ENCODE peak calls at places on chromosomes 11 and 22, in five cellular contexts. G is adipocyte; Z is right lobe of liver; V is T-helper 17 cell; K is CD8-positive, alpha-beta T cell. I is an unnamed sample.

GRCh38 chr11:122656631-122657101 is 1.1 kb downstream of the UBASH3B start:
- DNase-seq in G (peak; percentile 63), Z (peak; percentile 42), V (peak; percentile 11), K (peak; percentile 39), I (peak; percentile 32)

GRCh38 chr11:44989831-44990566 is 39.3 kb upstream of the TP53I11 start:
- DNase-seq in G (no peak), Z (no peak), V (no peak), K (no peak), I (no peak)

GRCh38 chr11:129354688-129355087 is 21.0 kb upstream of the BARX2 start:
- DNase-seq in G (no peak), Z (no peak), V (no peak), K (no peak), I (no peak)

GRCh38 chr11:37141707-37142106 is 543.7 kb upstream of the RAG2 start:
- DNase-seq in G (no peak), Z (no peak), V (no peak), K (no peak), I (no peak)

GRCh38 chr11:47571895-47572294 is 6.5 kb downstream of the PTPMT1 start:
- DNase-seq in G (peak; percentile 53), Z (no peak), V (no peak), K (no peak), I (no peak)

GRCh38 chr11:130103296-130103814 is 33.7 kb downstream of the APLP2 start:
- DNase-seq in G (peak; percentile 78), Z (no peak), V (no peak), K (no peak), I (no peak)

GRCh38 chr11:11977206-11977938 is 31.1 kb downstream of the DKK3 start:
- DNase-seq in G (peak; percentile 87), Z (peak; percentile 45), V (no peak), K (no peak), I (no peak)

GRCh38 chr11:56905442-56905841 is 83.3 kb upstream of the OR5AK2 start:
- DNase-seq in G (no peak), Z (no peak), V (no peak), K (no peak), I (no peak)

GRCh38 chr22:37229805-37230672 is 14.0 kb downstream of the RAC2 start:
- DNase-seq in G (peak; percentile 44), Z (peak; percentile 59), V (peak; percentile 85), K (peak; percentile 89), I (peak; percentile 97)

GRCh38 chr11:102398297-102398696 is 51.3 kb downstream of the BIRC2 start:
- DNase-seq in G (no peak), Z (no peak), V (no peak), K (no peak), I (no peak)

GRCh38 chr11:75347781-75348613 is 3.5 kb downstream of the ARRB1 start:
- DNase-seq in G (peak; percentile 86), Z (no peak), V (no peak), K (no peak), I (peak; percentile 49)

GRCh38 chr22:42324991-42325710 is 54.7 kb upstream of the TCF20 start:
- DNase-seq in G (no peak), Z (no peak), V (no peak), K (peak; percentile 18), I (no peak)

GRCh38 chr11:77111277-77111676 is 8.6 kb downstream of the OMP start:
- DNase-seq in G (no peak), Z (no peak), V (no peak), K (no peak), I (peak; percentile 74)

GRCh38 chr22:42433754-42434153 is 1.6 kb upstream of the NFAM1 start:
- DNase-seq in G (no peak), Z (no peak), V (no peak), K (no peak), I (no peak)

GRCh38 chr11:6625156-6625831 is 6.1 kb upstream of the TPP1 start:
- DNase-seq in G (no peak), Z (no peak), V (no peak), K (no peak), I (no peak)

GRCh38 chr11:96275807-96276594 is 67.0 kb downstream of the MAML2 start:
- DNase-seq in G (peak; percentile 51), Z (no peak), V (no peak), K (no peak), I (no peak)

GRCh38 chr22:40001104-40001503 is 6.3 kb downstream of the FAM83F start:
- DNase-seq in G (no peak), Z (no peak), V (no peak), K (no peak), I (no peak)

GRCh38 chr11:86511086-86511551 is 136.4 kb downstream of the CCDC81 start:
- DNase-seq in G (peak; percentile 70), Z (no peak), V (no peak), K (no peak), I (no peak)

GRCh38 chr11:102653744-102654291 is 28.7 kb upstream of the MMP20 start:
- DNase-seq in G (no peak), Z (no peak), V (no peak), K (no peak), I (no peak)

GRCh38 chr22:30891443-30891755 is 77.2 kb downstream of the MORC2 start:
- DNase-seq in G (no peak), Z (no peak), V (no peak), K (no peak), I (no peak)

GRCh38 chr22:43860126-43860525 is 2.2 kb downstream of the SULT4A1 start:
- DNase-seq in G (no peak), Z (no peak), V (no peak), K (no peak), I (peak; percentile 26)

GRCh38 chr22:29716814-29717213 is 3.0 kb upstream of the CABP7 start:
- DNase-seq in G (peak; percentile 85), Z (peak; percentile 57), V (no peak), K (no peak), I (no peak)

GRCh38 chr22:36351921-36352774 is 35.6 kb downstream of the MYH9 start:
- DNase-seq in G (no peak), Z (peak; percentile 72), V (no peak), K (no peak), I (no peak)

GRCh38 chr22:37443977-37444376 is 16.7 kb upstream of the ELFN2 start:
- DNase-seq in G (no peak), Z (no peak), V (no peak), K (no peak), I (no peak)

GRCh38 chr11:14237333-14237988 is 121.5 kb downstream of the RRAS2 start:
- DNase-seq in G (no peak), Z (no peak), V (no peak), K (no peak), I (peak; percentile 66)

GRCh38 chr11:68931911-68932310 is 28.2 kb downstream of the IGHMBP2 start:
- DNase-seq in G (no peak), Z (no peak), V (no peak), K (no peak), I (no peak)

GRCh38 chr11:73172992-73173656 is 31.0 kb upstream of the FCHSD2 start:
- DNase-seq in G (no peak), Z (no peak), V (no peak), K (no peak), I (no peak)

GRCh38 chr11:33735426-33736147 is 636 bp downstream of the CD59 start:
- DNase-seq in G (peak; percentile 64), Z (peak; percentile 41), V (peak; percentile 25), K (peak; percentile 34), I (peak; percentile 47)

GRCh38 chr11:44104472-44105294 is 9.2 kb downstream of the EXT2 start:
- DNase-seq in G (peak; percentile 61), Z (no peak), V (no peak), K (no peak), I (no peak)

GRCh38 chr22:35914665-35915476 is 113.8 kb downstream of the RBFOX2 start:
- DNase-seq in G (peak; percentile 96), Z (no peak), V (no peak), K (no peak), I (no peak)

GRCh38 chr22:45446216-45446615 is 32.7 kb downstream of the RIBC2 start:
- DNase-seq in G (no peak), Z (no peak), V (no peak), K (no peak), I (no peak)

GRCh38 chr11:134584706-134585445 is 172.8 kb upstream of the B3GAT1 start:
- DNase-seq in G (no peak), Z (no peak), V (no peak), K (no peak), I (no peak)
- H3K9me3 ChIP-seq in G (no peaks in the 10 kb centered on the region), Z (no peaks in the 10 kb centered on the region), V (no peaks in the 10 kb centered on the region), K (no peaks in the 10 kb centered on the region), I (no peaks in the 10 kb centered on the region)

DNA sequence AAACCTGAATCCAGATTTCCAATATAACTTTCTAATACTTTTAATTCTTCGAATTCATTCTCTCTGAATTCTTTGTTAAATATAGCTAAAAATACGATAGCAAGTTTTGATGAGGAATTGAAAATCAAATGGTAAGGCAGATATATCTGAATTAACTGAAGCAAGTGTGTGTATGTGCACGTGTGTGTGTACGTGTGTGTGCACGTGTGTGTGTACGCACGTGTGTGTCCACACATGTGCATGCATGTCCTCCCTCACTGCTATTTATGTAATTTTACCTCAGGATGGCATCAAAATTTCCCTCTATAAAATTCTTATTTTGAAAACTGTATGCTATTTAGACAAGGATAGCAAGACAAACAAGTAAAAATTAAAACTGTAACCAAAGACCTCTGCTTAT is 961.3 kb upstream of the CNTN5 start:
- DNase-seq in G (no peak), Z (no peak), V (no peak), K (no peak), I (no peak)
- H3K9me3 ChIP-seq in G (no peaks in the 10 kb centered on the region), Z (no peaks in the 10 kb centered on the region), V (no peaks in the 10 kb centered on the region), K (no peaks in the 10 kb centered on the region), I (no peaks in the 10 kb centered on the region)

GRCh38 chr11:1373536-1374214 is 16.1 kb upstream of the BRSK2 start:
- DNase-seq in G (peak; percentile 13), Z (no peak), V (no peak), K (no peak), I (no peak)

GRCh38 chr11:1377231-1377780 is 12.4 kb upstream of the BRSK2 start:
- DNase-seq in G (no peak), Z (no peak), V (no peak), K (no peak), I (no peak)

GRCh38 chr11:1375161-1375954 is 14.4 kb upstream of the BRSK2 start:
- DNase-seq in G (no peak), Z (no peak), V (no peak), K (no peak), I (no peak)

GRCh38 chr11:1372660-1373059 is 17.1 kb upstream of the BRSK2 start:
- DNase-seq in G (no peak), Z (no peak), V (no peak), K (no peak), I (no peak)

DNA sequence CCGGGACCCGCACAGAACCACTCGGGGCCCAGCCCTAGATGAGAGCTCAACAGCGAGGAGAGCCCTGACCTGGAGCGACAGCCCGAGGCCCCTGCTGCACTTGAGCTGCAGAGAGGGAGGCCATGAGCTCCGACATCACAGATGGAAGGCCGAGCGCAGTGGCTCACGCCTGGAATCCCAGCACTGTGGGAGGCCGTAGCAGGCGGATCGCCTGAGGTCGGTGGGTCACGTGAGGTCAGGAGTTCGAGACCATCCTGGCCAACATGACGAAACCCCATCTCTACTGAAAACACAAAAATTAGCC is 13.8 kb upstream of the BRSK2 start:
- DNase-seq in G (no peak), Z (no peak), V (no peak), K (no peak), I (no peak)
- H3K9me3 ChIP-seq in G (no peaks in the 10 kb centered on the region), Z (no peaks in the 10 kb centered on the region), V (no peaks in the 10 kb centered on the region), K (no peaks in the 10 kb centered on the region), I (no peaks in the 10 kb centered on the region)

DNA sequence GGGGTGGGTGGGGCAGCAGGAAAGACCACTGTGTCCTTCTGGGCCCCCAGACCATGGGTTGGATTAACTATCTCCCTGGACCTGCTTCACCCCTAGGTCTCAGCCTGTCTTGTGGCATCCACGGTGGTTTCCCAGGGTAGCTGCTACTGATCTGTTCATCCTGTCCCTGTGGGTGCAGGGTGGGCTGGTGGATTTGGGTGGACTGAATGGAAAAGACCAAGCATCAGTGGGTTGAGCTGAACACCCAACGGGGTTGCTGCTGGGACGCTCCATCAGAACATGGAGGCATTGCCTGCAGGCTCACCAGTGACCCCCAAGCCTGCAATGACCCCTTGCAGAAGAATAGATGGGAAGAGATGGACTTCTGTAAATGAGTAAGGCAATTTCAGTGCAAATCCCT is 812.1 kb downstream of the TBC1D22A start:
- DNase-seq in G (no peak), Z (no peak), V (no peak), K (no peak), I (no peak)
- H3K9me3 ChIP-seq in G (no peaks in the 10 kb centered on the region), Z (no peaks in the 10 kb centered on the region), V (no peaks in the 10 kb centered on the region), K (no peaks in the 10 kb centered on the region), I (no peaks in the 10 kb centered on the region)